ENCODE peak calls at places on chromosomes 4 and X, in seven cellular contexts. One of them, this sample, is unnamed.

GRCh38 chrX:68698955-68699354 is 51.5 kb downstream of the STARD8 start:
- DNase-seq in testis: no peak
- DNase-seq in transverse colon: no peak
- DNase-seq in A549: peak; percentile 18
- DNase-seq in IMR-90: no peak
- DNase-seq in K562: no peak
- DNase-seq in breast epithelium: no peak
- DNase-seq in this sample: no peak

GRCh38 chrX:1451676-1452496 is 823 bp downstream of the ASMTL start:
- DNase-seq in testis: peak; percentile 11
- DNase-seq in transverse colon: peak; percentile 33
- DNase-seq in IMR-90: no peak
- DNase-seq in K562: no peak
- DNase-seq in breast epithelium: no peak
- DNase-seq in A549: no peak
- DNase-seq in this sample: peak; percentile 81

GRCh38 chr4:72567821-72568620 is 1.0 kb downstream of the ADAMTS3 start:
- DNase-seq in K562: peak; percentile 87
- DNase-seq in testis: peak; percentile 80
- DNase-seq in breast epithelium: peak; percentile 67
- DNase-seq in IMR-90: peak; percentile 77
- DNase-seq in A549: peak; percentile 44
- DNase-seq in transverse colon: peak; percentile 32
- DNase-seq in this sample: peak; percentile 85

GRCh38 chrX:56812515-56813105 is 83.6 kb downstream of the NBDY start:
- DNase-seq in A549: no peak
- DNase-seq in transverse colon: no peak
- DNase-seq in breast epithelium: no peak
- DNase-seq in IMR-90: no peak
- DNase-seq in K562: peak; percentile 2
- DNase-seq in testis: no peak
- DNase-seq in this sample: peak; percentile 19

GRCh38 chrX:12975999-12976558 is 1.2 kb downstream of the TMSB4X start:
- DNase-seq in IMR-90: peak; percentile 36
- DNase-seq in transverse colon: no peak
- DNase-seq in breast epithelium: no peak
- DNase-seq in A549: peak; percentile 70
- DNase-seq in K562: peak; percentile 60
- DNase-seq in testis: peak; percentile 33
- DNase-seq in this sample: no peak

GRCh38 chr4:122777846-122778501 is 45.5 kb downstream of the BBS12 start:
- DNase-seq in breast epithelium: no peak
- DNase-seq in testis: no peak
- DNase-seq in transverse colon: no peak
- DNase-seq in IMR-90: peak; percentile 82
- DNase-seq in A549: no peak
- DNase-seq in K562: no peak
- DNase-seq in this sample: no peak

GRCh38 chr4:4440333-4441061 is 53.6 kb downstream of the NSG1 start:
- DNase-seq in K562: no peak
- DNase-seq in transverse colon: no peak
- DNase-seq in breast epithelium: no peak
- DNase-seq in testis: no peak
- DNase-seq in A549: no peak
- DNase-seq in IMR-90: no peak
- DNase-seq in this sample: no peak

GRCh38 chr4:21710212-21710843 is 238.2 kb downstream of the KCNIP4 start:
- DNase-seq in testis: no peak
- DNase-seq in breast epithelium: no peak
- DNase-seq in transverse colon: no peak
- DNase-seq in A549: no peak
- DNase-seq in K562: no peak
- DNase-seq in IMR-90: no peak
- DNase-seq in this sample: no peak

GRCh38 chr4:56723201-56723605 is 42.1 kb upstream of the HOPX start:
- DNase-seq in testis: no peak
- DNase-seq in A549: no peak
- DNase-seq in transverse colon: no peak
- DNase-seq in K562: no peak
- DNase-seq in breast epithelium: no peak
- DNase-seq in IMR-90: no peak
- DNase-seq in this sample: no peak

GRCh38 chr4:20252656-20253271 is 1.1 kb downstream of the SLIT2 start:
- DNase-seq in transverse colon: peak; percentile 11
- DNase-seq in K562: no peak
- DNase-seq in testis: peak; percentile 29
- DNase-seq in A549: no peak
- DNase-seq in IMR-90: peak; percentile 39
- DNase-seq in breast epithelium: no peak
- DNase-seq in this sample: peak; percentile 82

GRCh38 chr4:93147524-93148212 is 680.9 kb upstream of the ATOH1 start:
- DNase-seq in A549: no peak
- DNase-seq in breast epithelium: no peak
- DNase-seq in IMR-90: no peak
- DNase-seq in K562: no peak
- DNase-seq in transverse colon: no peak
- DNase-seq in testis: no peak
- DNase-seq in this sample: no peak

GRCh38 chr4:6207602-6208001 is 7.3 kb upstream of the JAKMIP1 start:
- DNase-seq in K562: no peak
- DNase-seq in testis: peak; percentile 6
- DNase-seq in A549: no peak
- DNase-seq in transverse colon: no peak
- DNase-seq in IMR-90: no peak
- DNase-seq in breast epithelium: no peak
- DNase-seq in this sample: no peak

GRCh38 chr4:110742148-110742547 is 119.3 kb upstream of the PITX2 start:
- DNase-seq in IMR-90: peak; percentile 28
- DNase-seq in breast epithelium: no peak
- DNase-seq in A549: no peak
- DNase-seq in transverse colon: no peak
- DNase-seq in K562: no peak
- DNase-seq in testis: no peak
- DNase-seq in this sample: no peak

GRCh38 chrX:54786972-54787371 is 11.1 kb downstream of the ITIH6 start:
- DNase-seq in breast epithelium: no peak
- DNase-seq in K562: no peak
- DNase-seq in A549: peak; percentile 25
- DNase-seq in IMR-90: no peak
- DNase-seq in testis: no peak
- DNase-seq in transverse colon: peak; percentile 32
- DNase-seq in this sample: no peak

GRCh38 chr4:181756451-181756850 is 486.8 kb upstream of the TENM3 start:
- DNase-seq in transverse colon: no peak
- DNase-seq in A549: no peak
- DNase-seq in IMR-90: no peak
- DNase-seq in breast epithelium: no peak
- DNase-seq in testis: no peak
- DNase-seq in K562: no peak
- DNase-seq in this sample: no peak

DNA sequence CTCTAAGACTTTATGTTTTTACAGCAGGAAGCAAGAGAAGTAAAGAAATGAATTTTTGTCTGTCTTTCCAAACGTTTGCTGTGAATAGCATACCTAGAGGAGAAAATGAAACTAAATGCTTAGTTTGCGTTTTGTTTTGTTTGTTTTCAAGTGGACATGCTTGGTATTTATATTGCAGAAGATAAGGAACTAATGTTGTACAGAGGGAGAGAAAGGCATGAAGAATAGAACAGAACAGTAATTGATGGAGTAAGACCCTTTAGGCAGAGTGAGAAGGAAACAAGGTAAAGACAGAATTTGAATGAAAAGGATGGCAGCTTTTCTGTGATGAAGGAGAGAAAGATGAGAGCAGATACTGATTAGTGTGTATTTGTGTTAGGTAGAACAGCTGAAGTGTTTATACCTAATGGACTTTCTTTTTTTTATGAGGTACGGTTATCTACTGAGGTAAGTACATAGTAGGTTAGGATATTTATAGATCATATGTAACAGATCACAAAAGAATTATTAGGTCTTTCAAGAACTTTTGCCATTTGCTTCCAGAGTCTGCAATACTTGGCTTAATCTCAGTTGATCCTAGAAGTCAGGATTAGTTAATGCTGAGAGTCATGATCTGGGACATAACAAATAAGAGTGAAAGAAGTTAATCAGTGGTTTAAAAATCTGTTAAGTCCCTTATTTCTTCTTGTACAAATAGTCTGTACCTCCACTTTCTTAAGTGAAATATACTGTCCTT is 36.9 kb downstream of the FABP2 start:
- DNase-seq in K562: no peak
- DNase-seq in breast epithelium: no peak
- DNase-seq in transverse colon: no peak
- DNase-seq in testis: no peak
- DNase-seq in IMR-90: peak; percentile 34
- DNase-seq in A549: peak; percentile 11
- DNase-seq in this sample: no peak
- H3K4me3 ChIP-seq in K562: no peak overlapping the region
- H3K4me3 ChIP-seq in breast epithelium: peak overlapping the region; percentile 2
- H3K4me3 ChIP-seq in transverse colon: peak overlapping the region; percentile 2
- H3K4me3 ChIP-seq in testis: no peak overlapping the region
- H3K4me3 ChIP-seq in IMR-90: peak overlapping the region; percentile 37
- H3K4me3 ChIP-seq in A549: peak overlapping the region; percentile 10
- H3K4me3 ChIP-seq in this sample: no peak overlapping the region

GRCh38 chr4:141220655-141221605 is at the start of gene ZNF330:
- DNase-seq in A549: peak; percentile 90
- DNase-seq in testis: peak; percentile 95
- DNase-seq in breast epithelium: peak; percentile 84
- DNase-seq in IMR-90: peak; percentile 93
- DNase-seq in K562: peak; percentile 91
- DNase-seq in transverse colon: peak; percentile 93
- DNase-seq in this sample: peak; percentile 92
- TF ChIP-seq POLR2A in A549: peak; percentile 64
- TF ChIP-seq POLR2A in testis: peak; percentile 89
- TF ChIP-seq POLR2A in breast epithelium: peak; percentile 93
- TF ChIP-seq POLR2A in IMR-90: peak; percentile 82
- TF ChIP-seq POLR2A in K562: peak; percentile 94
- TF ChIP-seq POLR2A in transverse colon: peak; percentile 77
- TF ChIP-seq POLR2A in this sample: peak; percentile 76

GRCh38 chr4:168879178-168879577 is 130.9 kb downstream of the CBR4 start:
- DNase-seq in transverse colon: no peak
- DNase-seq in K562: no peak
- DNase-seq in A549: no peak
- DNase-seq in testis: no peak
- DNase-seq in breast epithelium: no peak
- DNase-seq in IMR-90: no peak
- DNase-seq in this sample: no peak
- H3K4me3 ChIP-seq in transverse colon: no peak overlapping the region
- H3K4me3 ChIP-seq in K562: no peak overlapping the region
- H3K4me3 ChIP-seq in A549: no peak overlapping the region
- H3K4me3 ChIP-seq in testis: no peak overlapping the region
- H3K4me3 ChIP-seq in breast epithelium: no peak overlapping the region
- H3K4me3 ChIP-seq in IMR-90: no peak overlapping the region
- H3K4me3 ChIP-seq in this sample: no peak overlapping the region

DNA sequence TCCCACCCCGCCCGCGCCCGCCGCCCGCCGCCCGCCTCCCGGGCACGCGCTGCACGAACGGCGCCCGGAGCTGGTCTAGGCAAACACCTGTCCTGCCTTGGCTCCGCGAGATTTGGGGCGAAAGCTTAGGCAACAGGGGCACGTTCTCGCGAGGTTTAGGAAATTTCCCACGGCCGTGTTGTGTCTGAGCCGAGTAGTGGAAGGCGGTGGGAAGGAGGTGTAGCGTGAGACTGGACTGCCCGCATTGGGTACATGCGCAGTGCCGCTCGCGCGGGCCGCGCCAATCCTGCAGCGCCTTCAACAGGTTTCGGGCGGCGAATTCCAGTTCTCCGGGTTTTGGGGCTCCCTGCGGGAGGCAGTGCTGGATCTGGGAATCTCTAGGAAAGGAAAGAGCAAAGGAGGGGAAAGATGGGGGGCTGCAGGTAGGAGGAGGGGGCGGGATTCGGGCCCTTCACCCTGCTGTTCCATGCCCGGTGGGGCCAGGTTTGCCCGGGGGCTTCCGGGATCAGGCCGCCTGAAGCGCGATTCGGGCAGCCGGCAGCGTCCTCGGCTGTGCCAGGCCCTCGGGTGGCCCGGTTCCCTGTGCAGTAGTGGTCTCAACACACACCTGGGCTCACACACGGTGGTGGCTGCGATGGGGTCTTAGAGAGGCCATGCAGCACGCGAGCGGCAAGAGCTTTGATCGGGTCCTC is 1.2 kb upstream of the RBPJ start:
- DNase-seq in breast epithelium: peak; percentile 97
- DNase-seq in transverse colon: peak; percentile 99
- DNase-seq in testis: peak; percentile 100
- DNase-seq in A549: peak; percentile 99
- DNase-seq in K562: peak; percentile 91
- DNase-seq in IMR-90: peak; percentile 100
- DNase-seq in this sample: peak; percentile 98
- TF ChIP-seq POLR2A in breast epithelium: no peak
- TF ChIP-seq POLR2A in transverse colon: no peak
- TF ChIP-seq POLR2A in testis: no peak
- TF ChIP-seq POLR2A in A549: no peak
- TF ChIP-seq POLR2A in K562: no peak
- TF ChIP-seq POLR2A in IMR-90: peak; percentile 37
- TF ChIP-seq POLR2A in this sample: no peak

DNA sequence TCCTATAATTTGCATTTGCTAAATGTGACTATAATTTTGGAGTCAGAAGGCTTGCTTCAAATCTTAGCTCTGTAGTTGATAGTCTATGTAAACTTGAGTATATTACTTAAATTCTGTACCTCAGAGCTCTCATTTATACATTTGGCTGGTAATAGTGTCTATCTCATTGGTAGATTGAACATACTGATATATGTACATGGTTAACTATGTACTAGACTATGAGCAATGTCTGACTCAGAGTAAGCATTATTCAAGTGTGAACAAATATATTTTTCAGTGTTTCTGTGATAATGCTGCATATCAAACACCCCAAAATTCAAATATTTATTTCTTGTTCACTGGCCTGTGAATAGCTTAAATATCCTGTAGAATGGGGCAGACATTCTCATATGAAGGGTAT is 1568.9 kb upstream of the PABPC4L start:
- DNase-seq in breast epithelium: no peak
- DNase-seq in A549: no peak
- DNase-seq in transverse colon: no peak
- DNase-seq in IMR-90: no peak
- DNase-seq in K562: no peak
- DNase-seq in testis: no peak
- DNase-seq in this sample: no peak
- H3K4me3 ChIP-seq in breast epithelium: no peak overlapping the region
- H3K4me3 ChIP-seq in A549: no peak overlapping the region
- H3K4me3 ChIP-seq in transverse colon: no peak overlapping the region
- H3K4me3 ChIP-seq in IMR-90: no peak overlapping the region
- H3K4me3 ChIP-seq in K562: no peak overlapping the region
- H3K4me3 ChIP-seq in testis: no peak overlapping the region
- H3K4me3 ChIP-seq in this sample: no peak overlapping the region

This sample was measured in suprapubic skin.